ENCODE peak calls at places on chromosomes 6 and 20, in eight cellular contexts. M is IMR-90, U is GM12878, W is breast epithelium, C is BJ, R is body of pancreas, N is neural crest cell, S is astrocyte of the spinal cord. Y is an unnamed sample.

GRCh38 chr6:30876039-30876730 is 8.1 kb upstream of the DDR1 start:
- DNase-seq in S (peak), M (peak), N (no peak), C (no peak), U (no peak), R (peak), W (peak), Y (no peak)

GRCh38 chr6:53326372-53327016 is 22.3 kb downstream of the ELOVL5 start:
- DNase-seq in U (no peak), M (peak), R (peak), S (peak), W (peak), N (no peak), C (peak), Y (no peak)

GRCh38 chr20:38874460-38875169 is 51.6 kb upstream of the FAM83D start:
- DNase-seq in M (no peak), S (no peak), U (no peak), N (no peak), W (no peak), C (no peak), R (no peak), Y (no peak)

GRCh38 chr6:121522265-121522664 is 86.8 kb downstream of the GJA1 start:
- DNase-seq in N (no peak), R (no peak), S (peak), W (no peak), C (peak), M (peak), U (no peak), Y (no peak)

GRCh38 chr6:332671-333070 is 40.4 kb downstream of the DUSP22 start:
- DNase-seq in M (peak), C (no peak), W (no peak), R (no peak), N (no peak), U (no peak), S (peak), Y (no peak)

GRCh38 chr20:32804817-32805216 is 14.9 kb upstream of the MAPRE1 start:
- DNase-seq in S (no peak), N (no peak), W (no peak), M (no peak), U (no peak), C (no peak), R (no peak), Y (no peak)

GRCh38 chr20:50004175-50004574 is 21.4 kb downstream of the SNAI1 start:
- DNase-seq in S (no peak), N (no peak), R (no peak), C (no peak), U (no peak), M (no peak), W (no peak), Y (no peak)

GRCh38 chr6:32146287-32146686 is 5.5 kb downstream of the PRRT1 start:
- DNase-seq in S (no peak), W (no peak), N (no peak), M (no peak), R (no peak), U (no peak), C (no peak), Y (no peak)

GRCh38 chr6:111377558-111378120 is 105.4 kb downstream of the REV3L start:
- DNase-seq in N (no peak), R (no peak), M (peak), W (no peak), C (no peak), S (peak), U (no peak), Y (no peak)

GRCh38 chr6:94636780-94637385 is 940.5 kb upstream of the MANEA start:
- DNase-seq in U (no peak), M (peak), S (peak), W (no peak), C (no peak), R (no peak), N (no peak), Y (no peak)
- TF ChIP-seq CTCF in U (peak), M (no peak), S (peak), W (no peak), C (no peak), R (no peak), N (peak), Y (peak)

GRCh38 chr6:113371106-113371505 is 486.0 kb upstream of the MARCKS start:
- DNase-seq in M (no peak), S (no peak), C (no peak), W (no peak), N (no peak), R (no peak), U (no peak), Y (no peak)
- TF ChIP-seq CTCF in M (no peak), S (no peak), C (no peak), W (no peak), N (no peak), R (no peak), U (no peak), Y (no peak)

DNA sequence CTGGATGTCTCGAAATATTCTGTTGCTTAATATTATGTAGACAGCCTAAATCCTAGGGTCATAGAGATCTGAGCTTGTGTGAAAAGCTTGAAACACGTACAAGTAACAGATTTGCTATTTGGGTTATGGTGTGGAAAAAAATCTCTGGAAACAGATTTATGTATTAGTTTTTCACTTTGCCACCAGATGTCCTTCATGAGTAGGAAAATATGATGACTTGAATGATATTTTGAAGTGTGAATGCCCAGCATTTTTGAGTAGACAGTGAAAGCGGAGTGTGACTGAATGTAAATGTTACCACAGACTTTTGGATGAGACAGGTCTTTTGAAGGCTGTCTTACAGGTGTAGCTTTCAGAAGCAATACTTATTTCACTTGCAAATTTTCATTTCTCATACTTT is 4.2 kb upstream of the BMP6 start:
- DNase-seq in M (peak), S (peak), C (no peak), R (no peak), W (no peak), N (no peak), U (no peak), Y (no peak)
- TF ChIP-seq CTCF in M (peak), S (peak), C (peak), R (no peak), W (no peak), N (peak), U (peak), Y (peak)

GRCh38 chr6:117711369-117711768 is 36.1 kb downstream of the NUS1 start:
- DNase-seq in S (no peak), C (no peak), M (no peak), W (no peak), N (no peak), R (no peak), U (no peak), Y (no peak)
- TF ChIP-seq CTCF in S (no peak), C (no peak), M (no peak), W (no peak), N (peak), R (no peak), U (peak), Y (peak)

GRCh38 chr6:9566096-9566495 is 848.8 kb downstream of the TFAP2A start:
- DNase-seq in S (no peak), R (no peak), U (no peak), W (no peak), M (no peak), C (no peak), N (no peak), Y (no peak)
- TF ChIP-seq CTCF in S (no peak), R (no peak), U (no peak), W (no peak), M (no peak), C (no peak), N (no peak), Y (no peak)

DNA sequence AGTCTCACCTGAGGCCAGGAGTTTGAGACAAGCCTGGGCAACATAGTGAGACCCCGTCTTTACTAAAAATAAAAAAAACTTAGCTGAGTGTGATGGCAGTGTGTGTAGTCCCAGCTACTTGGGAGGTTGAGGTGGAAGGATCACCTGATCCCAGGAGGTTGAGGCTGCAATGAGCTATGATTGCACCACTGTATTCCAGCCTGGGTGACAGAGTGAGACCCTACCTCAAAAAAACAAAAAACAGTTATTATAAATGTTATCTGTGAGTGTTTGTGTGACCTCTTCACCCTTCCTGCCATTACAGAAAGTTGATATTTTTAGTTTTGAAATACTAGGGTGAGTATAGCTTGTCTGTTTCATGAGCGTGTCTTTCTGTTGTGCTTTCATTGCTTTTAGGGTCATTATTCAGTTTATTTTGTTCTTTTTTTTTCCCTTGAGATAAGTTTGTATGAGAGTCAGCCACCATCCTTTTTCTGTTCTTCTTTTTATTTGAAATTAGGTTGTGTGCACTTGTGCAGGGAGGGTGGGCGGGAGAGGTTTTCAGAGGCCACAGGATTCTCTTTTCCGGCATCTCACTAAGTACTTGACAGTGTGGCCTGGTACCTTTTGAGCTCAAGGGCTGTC is 26.2 kb downstream of the CDYL start:
- DNase-seq in W (no peak), M (no peak), N (no peak), U (peak), C (no peak), S (no peak), R (no peak), Y (no peak)
- TF ChIP-seq CTCF in W (no peak), M (no peak), N (no peak), U (no peak), C (no peak), S (no peak), R (no peak), Y (no peak)

GRCh38 chr6:165098165-165098564 is 211.2 kb downstream of the C6orf118 start:
- DNase-seq in N (no peak), U (no peak), M (no peak), C (no peak), W (no peak), S (no peak), R (no peak), Y (no peak)
- TF ChIP-seq CTCF in N (peak), U (no peak), M (no peak), C (no peak), W (no peak), S (peak), R (no peak), Y (peak)

Y was measured in type B pancreatic cell.